ENCODE peak calls at places on chromosomes 12 and 14, in seven cellular contexts. F is frontal cortex; W is kidney glomerular epithelial cell; Q is suprapubic skin; G is CD8-positive, alpha-beta memory T cell; C is body of pancreas; M is HTR-8/SVneo. X is an unnamed sample.

GRCh38 chr14:52840916-52841315 is 49.5 kb upstream of the GNPNAT1 start:
- DNase-seq in F (peak; percentile 15), W (no peak), Q (no peak), G (no peak), C (no peak), M (no peak), X (no peak)

GRCh38 chr14:71264260-71264659 is 357.0 kb downstream of the PCNX1 start:
- DNase-seq in F (no peak), W (no peak), Q (no peak), G (no peak), C (no peak), M (no peak), X (no peak)

GRCh38 chr12:22858849-22859569 is 234.0 kb downstream of the ETNK1 start:
- DNase-seq in F (no peak), W (no peak), Q (no peak), G (no peak), C (no peak), M (no peak), X (no peak)

GRCh38 chr12:118312578-118312977 is 60.1 kb downstream of the TAOK3 start:
- DNase-seq in F (no peak), W (no peak), Q (no peak), G (no peak), C (no peak), M (no peak), X (no peak)

GRCh38 chr12:43158126-43158525 is 393.9 kb downstream of the ADAMTS20 start:
- DNase-seq in F (no peak), W (peak; percentile 6), Q (no peak), G (no peak), C (no peak), M (no peak), X (no peak)

GRCh38 chr14:33280646-33281045 is 342.0 kb downstream of the NPAS3 start:
- DNase-seq in F (no peak), W (peak; percentile 85), Q (no peak), G (no peak), C (no peak), M (peak; percentile 4), X (no peak)

GRCh38 chr14:54606178-54606577 is 39.2 kb downstream of the SAMD4A start:
- DNase-seq in F (no peak), W (no peak), Q (no peak), G (no peak), C (no peak), M (no peak), X (no peak)

GRCh38 chr14:74239848-74240793 is 872 bp downstream of the VSX2 start:
- DNase-seq in F (peak; percentile 40), W (no peak), Q (no peak), G (no peak), C (no peak), M (no peak), X (no peak)

GRCh38 chr12:9134981-9135628 is 19.4 kb upstream of the A2M start:
- DNase-seq in F (no peak), W (no peak), Q (no peak), G (no peak), C (no peak), M (no peak), X (no peak)

GRCh38 chr12:98533723-98534251 is 18.4 kb downstream of the TMPO start:
- DNase-seq in F (no peak), W (no peak), Q (no peak), G (no peak), C (no peak), M (no peak), X (no peak)

GRCh38 chr14:106844608-106845285 is 1318.4 kb downstream of the TMEM121 start:
- DNase-seq in F (no peak), W (peak; percentile 48), Q (peak; percentile 82), G (peak; percentile 79), C (peak; percentile 55), M (no peak), X (peak; percentile 49)

GRCh38 chr12:7832059-7832696 is 40.5 kb downstream of the SLC2A14 start:
- DNase-seq in F (peak; percentile 38), W (no peak), Q (no peak), G (no peak), C (peak; percentile 15), M (peak; percentile 97), X (no peak)

GRCh38 chr14:75340921-75341320 is 62.3 kb downstream of the FOS start:
- DNase-seq in F (peak; percentile 33), W (no peak), Q (peak; percentile 93), G (no peak), C (peak; percentile 72), M (no peak), X (no peak)

GRCh38 chr12:107415066-107415465 is 270.5 kb upstream of the PWP1 start:
- DNase-seq in F (no peak), W (peak; percentile 91), Q (no peak), G (no peak), C (no peak), M (peak; percentile 37), X (no peak)

GRCh38 chr12:47942327-47943230 is 20.8 kb upstream of the TMEM106C start:
- DNase-seq in F (no peak), W (no peak), Q (no peak), G (no peak), C (peak; percentile 45), M (no peak), X (peak; percentile 48)

GRCh38 chr12:106226884-106227640 is 20.8 kb downstream of the CKAP4 start:
- DNase-seq in F (peak; percentile 76), W (peak; percentile 70), Q (no peak), G (peak; percentile 53), C (peak; percentile 28), M (peak; percentile 79), X (no peak)

X was measured in naive thymus-derived CD4-positive, alpha-beta T cell.